ENCODE peak calls at places on chromosomes 7 and 10, in five cellular contexts. U is AG04449, H is GM23248, J is PC-9, B is GM12865. N is an unnamed sample.

GRCh38 chr7:33145174-33145573 is 15.8 kb downstream of the BBS9 start:
- DNase-seq in U (no peak), H (no peak), J (no peak), B (no peak), N (no peak)

GRCh38 chr7:140924019-140924820 is 509 bp downstream of the BRAF start:
- DNase-seq in U (no peak), H (peak), J (peak), B (peak), N (peak)

GRCh38 chr10:18333616-18334015 is 193.4 kb downstream of the CACNB2 start:
- DNase-seq in U (no peak), H (peak), J (no peak), B (no peak), N (no peak)

GRCh38 chr7:36154255-36155212 is 1.5 kb downstream of the EEPD1 start:
- DNase-seq in U (no peak), H (peak), J (no peak), B (no peak), N (no peak)

GRCh38 chr7:29204491-29205281 is 10.1 kb downstream of the CHN2 start:
- DNase-seq in U (no peak), H (no peak), J (no peak), B (no peak), N (no peak)

GRCh38 chr7:149825567-149826343 is 12.4 kb upstream of the ZNF862 start:
- DNase-seq in U (no peak), H (no peak), J (peak), B (no peak), N (peak)

GRCh38 chr7:78690174-78690573 is 763.3 kb downstream of the MAGI2 start:
- DNase-seq in U (no peak), H (peak), J (no peak), B (no peak), N (no peak)

GRCh38 chr10:63103971-63104409 is 29.1 kb upstream of the NRBF2 start:
- DNase-seq in U (no peak), H (no peak), J (no peak), B (peak), N (no peak)

GRCh38 chr7:95730493-95731280 is 41.7 kb upstream of the DYNC1I1 start:
- DNase-seq in U (no peak), H (no peak), J (no peak), B (no peak), N (no peak)

GRCh38 chr10:62047240-62047897 is 145.9 kb downstream of the ARID5B start:
- DNase-seq in U (no peak), H (peak), J (no peak), B (peak), N (peak)
- H3K4me3 ChIP-seq in U (no peak), H (no peak), J (no peak), B (peak), N (peak)

DNA sequence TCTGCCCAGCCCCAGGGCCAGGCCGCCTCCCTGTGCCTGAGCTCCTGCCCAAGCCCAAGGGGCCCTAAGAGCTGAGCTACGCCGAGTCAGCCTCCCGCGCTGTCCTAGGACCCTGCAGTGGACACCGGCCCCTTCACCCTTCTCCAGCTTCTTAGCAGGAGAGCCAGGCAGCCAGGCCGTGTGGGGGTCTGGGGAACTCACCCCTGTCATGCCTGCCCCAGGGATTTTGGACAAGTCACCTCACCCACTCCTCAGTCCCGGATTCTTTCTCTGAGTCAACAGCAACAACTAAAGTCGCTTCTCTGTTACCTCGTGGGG is 79.3 kb downstream of the MKI67 start:
- DNase-seq in U (no peak), H (no peak), J (no peak), B (no peak), N (no peak)
- H3K4me3 ChIP-seq in U (no peak), H (no peak), J (no peak), B (peak), N (no peak)

DNA sequence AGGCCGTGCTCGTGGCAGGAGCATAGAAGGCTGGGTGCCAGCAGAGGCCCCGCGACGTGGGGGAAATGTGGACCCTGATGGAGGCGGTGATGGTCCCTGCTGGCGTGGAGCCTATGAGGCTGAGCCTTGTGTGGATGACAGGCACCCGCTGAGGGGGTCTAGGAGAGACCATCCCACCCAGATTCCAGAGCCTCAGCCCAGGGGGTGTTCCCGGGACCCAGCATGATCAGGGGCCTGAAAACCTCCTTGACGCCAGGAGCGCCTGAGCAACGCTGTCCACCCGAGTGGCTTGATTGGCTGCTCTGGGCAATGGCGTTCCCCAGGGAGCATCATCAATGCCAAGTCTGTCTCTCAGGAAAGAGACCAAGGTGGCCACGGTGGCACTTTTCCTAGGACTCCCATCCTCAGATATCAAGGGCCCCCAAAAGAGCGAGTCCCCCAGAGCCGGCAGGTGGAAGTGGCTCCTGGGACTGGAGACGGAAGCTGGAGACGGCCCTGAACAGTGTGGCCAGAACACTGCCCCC is 61.1 kb downstream of the PWWP2B start:
- DNase-seq in U (no peak), H (no peak), J (no peak), B (no peak), N (no peak)
- H3K4me3 ChIP-seq in U (no peak), H (no peak), J (no peak), B (no peak), N (no peak)

GRCh38 chr7:21028186-21028989 is 241.7 kb upstream of the SP8 start:
- DNase-seq in U (no peak), H (peak), J (no peak), B (peak), N (no peak)

GRCh38 chr7:21028990-21029337 is 242.3 kb upstream of the SP8 start:
- DNase-seq in U (no peak), H (no peak), J (no peak), B (no peak), N (no peak)

GRCh38 chr7:21030237-21030636 is 243.6 kb upstream of the SP8 start:
- DNase-seq in U (no peak), H (no peak), J (no peak), B (no peak), N (no peak)
- H3K4me3 ChIP-seq in U (no peak), H (no peak), J (no peak), B (no peak), N (no peak)